ENCODE peak calls at places on chromosomes 6 and 20, in eight cellular contexts. One of them, this sample, is unnamed.

GRCh38 chr6:161748535-161749386 is 474.9 kb upstream of the AGPAT4 start:
- DNase-seq in endothelial cell: peak; percentile 85
- DNase-seq in HT-29: peak; percentile 48
- DNase-seq in lower leg skin: no peak
- DNase-seq in colonic mucosa: peak; percentile 34
- DNase-seq in CD4-positive, alpha-beta T cell: no peak
- DNase-seq in right cardiac atrium: peak; percentile 47
- DNase-seq in adipocyte: peak; percentile 5
- DNase-seq in this sample: peak; percentile 10

GRCh38 chr6:114085206-114085605 is 114.3 kb upstream of the HDAC2 start:
- DNase-seq in endothelial cell: no peak
- DNase-seq in HT-29: no peak
- DNase-seq in lower leg skin: no peak
- DNase-seq in colonic mucosa: no peak
- DNase-seq in CD4-positive, alpha-beta T cell: no peak
- DNase-seq in right cardiac atrium: no peak
- DNase-seq in adipocyte: peak; percentile 66
- DNase-seq in this sample: peak; percentile 63

GRCh38 chr6:151807513-151808330 is at the start of gene ESR1:
- DNase-seq in endothelial cell: peak; percentile 29
- DNase-seq in HT-29: no peak
- DNase-seq in lower leg skin: peak; percentile 91
- DNase-seq in colonic mucosa: no peak
- DNase-seq in CD4-positive, alpha-beta T cell: no peak
- DNase-seq in right cardiac atrium: peak; percentile 20
- DNase-seq in adipocyte: peak; percentile 19
- DNase-seq in this sample: no peak

GRCh38 chr6:141152951-141153350 is 979.8 kb upstream of the GJE1 start:
- DNase-seq in endothelial cell: no peak
- DNase-seq in HT-29: no peak
- DNase-seq in lower leg skin: no peak
- DNase-seq in colonic mucosa: no peak
- DNase-seq in CD4-positive, alpha-beta T cell: no peak
- DNase-seq in right cardiac atrium: no peak
- DNase-seq in adipocyte: peak; percentile 56
- DNase-seq in this sample: peak; percentile 9

GRCh38 chr6:13413906-13414555 is 73.4 kb downstream of the GFOD1 start:
- DNase-seq in endothelial cell: no peak
- DNase-seq in HT-29: no peak
- DNase-seq in lower leg skin: peak; percentile 87
- DNase-seq in colonic mucosa: no peak
- DNase-seq in CD4-positive, alpha-beta T cell: peak; percentile 11
- DNase-seq in right cardiac atrium: peak; percentile 62
- DNase-seq in adipocyte: no peak
- DNase-seq in this sample: no peak

GRCh38 chr6:30556714-30556963 is 350 bp upstream of the GNL1 start:
- DNase-seq in endothelial cell: peak; percentile 72
- DNase-seq in HT-29: peak; percentile 89
- DNase-seq in lower leg skin: peak; percentile 96
- DNase-seq in colonic mucosa: peak; percentile 92
- DNase-seq in CD4-positive, alpha-beta T cell: peak; percentile 89
- DNase-seq in right cardiac atrium: peak; percentile 90
- DNase-seq in adipocyte: no peak
- DNase-seq in this sample: no peak

GRCh38 chr20:57361517-57361916 is 10.5 kb downstream of the RAE1 start:
- DNase-seq in endothelial cell: no peak
- DNase-seq in HT-29: no peak
- DNase-seq in lower leg skin: no peak
- DNase-seq in colonic mucosa: no peak
- DNase-seq in CD4-positive, alpha-beta T cell: no peak
- DNase-seq in right cardiac atrium: no peak
- DNase-seq in adipocyte: peak; percentile 54
- DNase-seq in this sample: peak; percentile 82

GRCh38 chr6:333379-334002 is 41.2 kb downstream of the DUSP22 start:
- DNase-seq in endothelial cell: no peak
- DNase-seq in HT-29: no peak
- DNase-seq in lower leg skin: no peak
- DNase-seq in colonic mucosa: no peak
- DNase-seq in CD4-positive, alpha-beta T cell: no peak
- DNase-seq in right cardiac atrium: no peak
- DNase-seq in adipocyte: no peak
- DNase-seq in this sample: no peak

GRCh38 chr6:7115452-7116223 is 7.9 kb downstream of the RREB1 start:
- DNase-seq in endothelial cell: no peak
- DNase-seq in HT-29: no peak
- DNase-seq in lower leg skin: no peak
- DNase-seq in colonic mucosa: peak; percentile 64
- DNase-seq in CD4-positive, alpha-beta T cell: no peak
- DNase-seq in right cardiac atrium: no peak
- DNase-seq in adipocyte: no peak
- DNase-seq in this sample: no peak

GRCh38 chr20:12722096-12722495 is 286.7 kb upstream of the SPTLC3 start:
- DNase-seq in endothelial cell: no peak
- DNase-seq in HT-29: peak; percentile 14
- DNase-seq in lower leg skin: no peak
- DNase-seq in colonic mucosa: no peak
- DNase-seq in CD4-positive, alpha-beta T cell: no peak
- DNase-seq in right cardiac atrium: no peak
- DNase-seq in adipocyte: no peak
- DNase-seq in this sample: no peak

This sample was measured in LHCN-M2.